ENCODE peak calls at places on chromosomes 2 and 18, in eight cellular contexts. P, J, U, B, W, X, T and G are unnamed samples.

GRCh38 chr2:118055512-118056164 is 32.6 kb upstream of the INSIG2 start:
- DNase-seq in T (no peak), W (no peak), U (no peak), J (no peak), X (no peak), B (no peak), P (no peak), G (no peak)

GRCh38 chr2:32836961-32837360 is 109.8 kb upstream of the LTBP1 start:
- DNase-seq in J (no peak), U (no peak), T (no peak), P (no peak), W (no peak), B (no peak), X (peak; percentile 6), G (no peak)

GRCh38 chr2:170715062-170715931 is at the start of gene SP5:
- DNase-seq in W (peak; percentile 72), B (no peak), T (peak; percentile 51), P (peak; percentile 35), J (peak; percentile 20), U (peak; percentile 92), X (peak; percentile 49), G (peak; percentile 78)

GRCh38 chr18:28018361-28018760 is 158.6 kb downstream of the CDH2 start:
- DNase-seq in B (no peak), T (no peak), X (no peak), U (no peak), W (no peak), P (no peak), J (no peak), G (no peak)

GRCh38 chr2:185174353-185174752 is 564.3 kb upstream of the FSIP2 start:
- DNase-seq in J (no peak), B (no peak), P (no peak), T (no peak), X (no peak), U (no peak), W (no peak), G (no peak)

GRCh38 chr2:143603035-143603616 is 473.9 kb downstream of the ARHGAP15 start:
- DNase-seq in X (no peak), T (no peak), B (no peak), J (no peak), U (peak; percentile 6), W (no peak), P (no peak), G (no peak)

GRCh38 chr2:231785822-231786176 is 446 bp upstream of the COPS7B start:
- DNase-seq in X (no peak), J (no peak), W (no peak), B (no peak), P (no peak), U (no peak), T (no peak), G (no peak)

GRCh38 chr2:193584001-193584400 is 1389.3 kb upstream of the TMEFF2 start:
- DNase-seq in U (peak; percentile 79), W (peak; percentile 78), T (peak; percentile 10), J (no peak), P (no peak), X (no peak), B (no peak), G (no peak)

GRCh38 chr2:105257981-105258380 is 16.4 kb downstream of the GPR45 start:
- DNase-seq in J (no peak), X (no peak), U (no peak), B (no peak), W (no peak), P (no peak), T (no peak), G (no peak)

GRCh38 chr2:131105950-131106801 is 1.0 kb downstream of the PLEKHB2 start:
- DNase-seq in X (peak; percentile 57), T (peak; percentile 38), W (no peak), J (peak; percentile 43), B (peak; percentile 30), P (peak; percentile 41), U (peak; percentile 30), G (peak; percentile 47)

GRCh38 chr2:186848873-186849578 is at the start of gene ZSWIM2:
- DNase-seq in U (peak; percentile 96), T (peak; percentile 94), P (peak; percentile 39), B (peak; percentile 58), W (peak; percentile 78), J (peak; percentile 85), X (peak; percentile 54), G (peak; percentile 78)

GRCh38 chr2:12488365-12488972 is 228.3 kb upstream of the TRIB2 start:
- DNase-seq in J (no peak), X (no peak), P (peak; percentile 4), W (no peak), U (no peak), T (no peak), B (no peak), G (no peak)

GRCh38 chr2:24863636-24864035 is 56.4 kb downstream of the ADCY3 start:
- DNase-seq in B (no peak), X (no peak), W (no peak), T (peak; percentile 85), U (no peak), J (no peak), P (no peak), G (no peak)

GRCh38 chr2:98903767-98904485 is 32.1 kb downstream of the CRACDL start:
- DNase-seq in U (peak; percentile 33), P (no peak), W (no peak), T (no peak), B (no peak), J (no peak), X (no peak), G (peak; percentile 28)

GRCh38 chr2:177692828-177693269 is 300.3 kb downstream of the AGPS start:
- DNase-seq in B (no peak), P (no peak), J (no peak), T (no peak), W (no peak), X (no peak), U (peak; percentile 42), G (no peak)

GRCh38 chr2:174544802-174545201 is 52.8 kb downstream of the WIPF1 start:
- DNase-seq in X (no peak), B (no peak), T (no peak), W (no peak), J (no peak), P (no peak), U (no peak), G (no peak)

GRCh38 chr2:174551697-174552096 is 45.9 kb downstream of the WIPF1 start:
- DNase-seq in J (no peak), P (no peak), T (no peak), X (no peak), W (no peak), B (no peak), U (no peak), G (no peak)

GRCh38 chr2:174545240-174545639 is 52.4 kb downstream of the WIPF1 start:
- DNase-seq in P (no peak), T (no peak), B (no peak), W (no peak), U (no peak), X (no peak), J (no peak), G (no peak)

GRCh38 chr2:174544156-174544555 is 53.4 kb downstream of the WIPF1 start:
- DNase-seq in J (no peak), B (no peak), U (no peak), X (no peak), P (no peak), T (peak; percentile 18), W (no peak), G (no peak)

GRCh38 chr2:174546519-174547506 is 50.8 kb downstream of the WIPF1 start:
- DNase-seq in T (peak; percentile 65), P (peak; percentile 16), U (peak; percentile 82), X (peak; percentile 17), W (peak; percentile 74), J (peak; percentile 45), B (no peak), G (no peak)
- TF ChIP-seq CTCF in T (peak; percentile 62), P (no peak), U (peak; percentile 85), X (peak; percentile 36), W (peak; percentile 85), J (peak; percentile 78), B (no peak), G (no peak)

DNA sequence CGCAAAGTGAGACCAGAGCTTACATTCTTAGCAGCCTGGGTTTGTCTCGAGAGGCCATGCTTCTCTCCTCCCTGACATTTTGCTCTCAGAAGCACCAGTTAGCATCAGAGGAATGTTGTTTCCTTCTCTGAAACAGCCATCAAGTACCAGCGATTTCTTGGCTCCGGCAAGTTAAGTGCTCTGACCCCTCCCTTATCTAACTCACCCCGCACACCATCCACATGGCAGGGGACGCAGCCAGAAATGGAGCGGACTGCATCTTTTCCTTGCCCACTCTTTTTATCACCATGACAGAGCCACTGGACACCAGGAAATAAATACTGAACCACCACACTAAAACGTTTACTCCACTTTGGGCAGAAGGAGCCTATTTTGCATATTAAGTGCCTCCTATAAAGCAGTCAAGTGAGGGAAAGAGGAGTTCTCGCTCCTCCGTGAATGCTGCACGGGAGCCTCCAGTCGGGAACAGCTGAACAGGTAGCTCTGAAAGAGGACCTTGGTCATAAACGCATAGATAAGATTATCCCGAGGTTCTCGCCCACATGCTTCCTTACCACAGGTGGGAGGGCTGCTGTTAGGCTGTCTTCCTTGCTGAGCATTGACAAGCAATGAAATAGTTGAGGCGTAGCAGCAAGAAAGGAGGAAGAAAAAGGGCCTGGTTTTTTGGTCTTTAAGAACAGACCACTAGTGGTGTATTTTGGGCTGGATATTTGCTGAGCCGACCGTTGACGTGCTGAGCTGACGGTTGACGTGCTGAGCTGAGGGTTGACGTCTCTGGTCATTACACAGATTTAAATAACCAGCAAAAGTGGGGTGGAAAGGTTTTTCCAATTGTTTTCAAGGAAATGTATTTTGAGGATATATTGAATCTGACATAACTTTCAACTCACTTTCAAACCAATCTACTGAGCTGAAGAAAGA is 71.4 kb upstream of the ITGB6 start:
- DNase-seq in B (peak; percentile 28), X (peak; percentile 44), W (no peak), P (no peak), J (no peak), T (peak; percentile 44), U (peak; percentile 50), G (no peak)
- H3K27ac ChIP-seq in B (peak overlapping the region; percentile 47), X (peak overlapping the region; percentile 93), W (no peak overlapping the region), P (peak overlapping the region; percentile 96), J (no peak overlapping the region), T (peak overlapping the region; percentile 100), U (peak overlapping the region; percentile 76), G (peak overlapping the region; percentile 89)

GRCh38 chr2:233447506-233448219 is 93.4 kb downstream of the DGKD start:
- DNase-seq in T (no peak), J (no peak), P (no peak), U (no peak), B (peak; percentile 20), W (peak; percentile 61), X (no peak), G (peak; percentile 5)
- H3K36me3 ChIP-seq in T (peaks cover 15% of the 10 kb centered on the region), J (peaks cover 2% of the 10 kb centered on the region), P (peaks cover 22% of the 10 kb centered on the region), U (no peaks in the 10 kb centered on the region), B (no peaks in the 10 kb centered on the region), W (peaks cover 14% of the 10 kb centered on the region), X (no peaks in the 10 kb centered on the region), G (peaks cover 47% of the 10 kb centered on the region)

DNA sequence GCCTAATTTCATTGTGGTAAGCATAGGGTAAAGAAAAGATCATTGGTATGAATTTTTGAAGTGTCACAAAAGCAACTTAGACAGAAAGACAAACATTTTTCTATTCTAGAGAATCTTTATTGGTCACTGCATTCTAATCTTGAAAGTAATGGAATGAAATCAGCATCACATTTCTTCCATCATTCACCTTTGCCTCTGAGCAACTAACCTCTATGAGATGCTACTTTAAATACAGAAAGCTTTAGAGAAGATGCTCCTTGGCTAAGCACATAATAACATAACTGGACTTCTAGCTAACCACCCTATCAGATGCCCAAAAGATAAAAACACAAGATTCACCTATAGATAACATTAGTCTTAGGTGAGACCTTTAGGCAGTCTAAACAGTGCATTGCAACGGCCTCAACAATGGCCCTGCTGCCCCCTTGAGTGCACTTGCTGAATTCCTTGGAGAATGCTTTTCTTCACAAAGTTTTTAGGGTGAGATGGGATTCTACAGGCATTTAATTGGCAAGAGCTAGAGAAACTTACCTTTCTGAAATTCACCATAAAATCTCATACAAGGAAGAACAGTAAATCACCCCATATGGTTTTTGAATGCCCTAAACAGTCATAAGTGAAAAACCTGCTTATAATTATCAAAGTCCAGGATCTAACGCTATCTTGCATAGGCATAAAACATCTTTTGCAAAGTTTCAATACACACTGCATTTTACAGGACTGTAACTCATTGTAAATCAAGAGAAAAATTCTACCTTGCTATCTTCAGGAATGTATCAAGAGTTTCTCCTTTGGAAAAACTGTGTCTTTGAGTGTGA is 791.3 kb upstream of the CHAC2 start:
- DNase-seq in X (peak; percentile 30), U (peak; percentile 75), J (peak; percentile 33), P (no peak), T (peak; percentile 4), W (peak; percentile 60), B (no peak), G (no peak)
- TF ChIP-seq CTCF in X (peak; percentile 45), U (peak; percentile 85), J (peak; percentile 83), P (peak; percentile 15), T (peak; percentile 42), W (peak; percentile 78), B (no peak), G (no peak)